ENCODE peak calls at places on chromosomes 6 and 20, in five cellular contexts. One of them, this sample, is unnamed.

GRCh38 chr6:168128006-168128630 is 49.1 kb upstream of the FRMD1 start:
- DNase-seq in psoas muscle: peak
- DNase-seq in kidney: peak
- DNase-seq in HCT116: no peak
- DNase-seq in tibial nerve: no peak
- DNase-seq in this sample: no peak

GRCh38 chr6:70599187-70599586 is 32.5 kb downstream of the SDHAF4 start:
- DNase-seq in psoas muscle: no peak
- DNase-seq in kidney: no peak
- DNase-seq in HCT116: no peak
- DNase-seq in tibial nerve: no peak
- DNase-seq in this sample: no peak

GRCh38 chr6:135423649-135424128 is 73.9 kb downstream of the AHI1 start:
- DNase-seq in psoas muscle: no peak
- DNase-seq in kidney: no peak
- DNase-seq in HCT116: peak
- DNase-seq in tibial nerve: no peak
- DNase-seq in this sample: peak

GRCh38 chr20:20979934-20980333 is 126.2 kb downstream of the LINC00237 start:
- DNase-seq in psoas muscle: no peak
- DNase-seq in kidney: no peak
- DNase-seq in HCT116: no peak
- DNase-seq in tibial nerve: no peak
- DNase-seq in this sample: no peak

GRCh38 chr6:109460161-109460830 is 4.7 kb upstream of the MICAL1 start:
- DNase-seq in psoas muscle: no peak
- DNase-seq in kidney: no peak
- DNase-seq in HCT116: no peak
- DNase-seq in tibial nerve: no peak
- DNase-seq in this sample: no peak

GRCh38 chr6:73669005-73669404 is 15.2 kb upstream of the SLC17A5 start:
- DNase-seq in psoas muscle: no peak
- DNase-seq in kidney: no peak
- DNase-seq in HCT116: no peak
- DNase-seq in tibial nerve: no peak
- DNase-seq in this sample: no peak

GRCh38 chr6:53327017-53327395 is 21.7 kb downstream of the ELOVL5 start:
- DNase-seq in psoas muscle: no peak
- DNase-seq in kidney: no peak
- DNase-seq in HCT116: no peak
- DNase-seq in tibial nerve: no peak
- DNase-seq in this sample: no peak

GRCh38 chr6:74518035-74518434 is 687.8 kb downstream of the COL12A1 start:
- DNase-seq in psoas muscle: no peak
- DNase-seq in kidney: no peak
- DNase-seq in HCT116: no peak
- DNase-seq in tibial nerve: no peak
- DNase-seq in this sample: no peak

GRCh38 chr6:140440223-140440810 is 1065.9 kb upstream of the CITED2 start:
- DNase-seq in psoas muscle: no peak
- DNase-seq in kidney: no peak
- DNase-seq in HCT116: no peak
- DNase-seq in tibial nerve: no peak
- DNase-seq in this sample: no peak

GRCh38 chr20:41306061-41306727 is 11.3 kb downstream of the ZHX3 start:
- DNase-seq in psoas muscle: no peak
- DNase-seq in kidney: no peak
- DNase-seq in HCT116: no peak
- DNase-seq in tibial nerve: no peak
- DNase-seq in this sample: no peak

GRCh38 chr6:8973395-8973794 is 538.0 kb upstream of the SLC35B3 start:
- DNase-seq in psoas muscle: no peak
- DNase-seq in kidney: no peak
- DNase-seq in HCT116: no peak
- DNase-seq in tibial nerve: no peak
- DNase-seq in this sample: no peak

GRCh38 chr20:9660236-9660868 is 146.0 kb downstream of the LAMP5 start:
- DNase-seq in psoas muscle: no peak
- DNase-seq in kidney: no peak
- DNase-seq in HCT116: no peak
- DNase-seq in tibial nerve: no peak
- DNase-seq in this sample: peak

GRCh38 chr20:48769111-48769879 is 58.5 kb downstream of the PREX1 start:
- DNase-seq in psoas muscle: no peak
- DNase-seq in kidney: no peak
- DNase-seq in HCT116: no peak
- DNase-seq in tibial nerve: no peak
- DNase-seq in this sample: no peak

GRCh38 chr6:96939019-96939805 is 14.7 kb downstream of the KLHL32 start:
- DNase-seq in psoas muscle: no peak
- DNase-seq in kidney: no peak
- DNase-seq in HCT116: peak
- DNase-seq in tibial nerve: no peak
- DNase-seq in this sample: peak

GRCh38 chr6:159204605-159205004 is 35.4 kb downstream of the FNDC1 start:
- DNase-seq in psoas muscle: no peak
- DNase-seq in kidney: no peak
- DNase-seq in HCT116: no peak
- DNase-seq in tibial nerve: no peak
- DNase-seq in this sample: no peak
- H3K27ac ChIP-seq in psoas muscle: no peak
- H3K27ac ChIP-seq in kidney: no peak
- H3K27ac ChIP-seq in HCT116: no peak
- H3K27ac ChIP-seq in tibial nerve: no peak
- H3K27ac ChIP-seq in this sample: no peak

GRCh38 chr6:160137130-160137988 is 15.7 kb downstream of the SLC22A1 start:
- DNase-seq in psoas muscle: no peak
- DNase-seq in kidney: no peak
- DNase-seq in HCT116: no peak
- DNase-seq in tibial nerve: no peak
- DNase-seq in this sample: no peak

GRCh38 chr6:160138839-160139419 is 17.3 kb downstream of the SLC22A1 start:
- DNase-seq in psoas muscle: no peak
- DNase-seq in kidney: no peak
- DNase-seq in HCT116: no peak
- DNase-seq in tibial nerve: no peak
- DNase-seq in this sample: no peak

GRCh38 chr6:160139420-160139851 is 17.8 kb downstream of the SLC22A1 start:
- DNase-seq in psoas muscle: no peak
- DNase-seq in kidney: no peak
- DNase-seq in HCT116: no peak
- DNase-seq in tibial nerve: no peak
- DNase-seq in this sample: peak

GRCh38 chr6:160135922-160136655 is 14.5 kb downstream of the SLC22A1 start:
- DNase-seq in psoas muscle: no peak
- DNase-seq in kidney: no peak
- DNase-seq in HCT116: no peak
- DNase-seq in tibial nerve: no peak
- DNase-seq in this sample: no peak

DNA sequence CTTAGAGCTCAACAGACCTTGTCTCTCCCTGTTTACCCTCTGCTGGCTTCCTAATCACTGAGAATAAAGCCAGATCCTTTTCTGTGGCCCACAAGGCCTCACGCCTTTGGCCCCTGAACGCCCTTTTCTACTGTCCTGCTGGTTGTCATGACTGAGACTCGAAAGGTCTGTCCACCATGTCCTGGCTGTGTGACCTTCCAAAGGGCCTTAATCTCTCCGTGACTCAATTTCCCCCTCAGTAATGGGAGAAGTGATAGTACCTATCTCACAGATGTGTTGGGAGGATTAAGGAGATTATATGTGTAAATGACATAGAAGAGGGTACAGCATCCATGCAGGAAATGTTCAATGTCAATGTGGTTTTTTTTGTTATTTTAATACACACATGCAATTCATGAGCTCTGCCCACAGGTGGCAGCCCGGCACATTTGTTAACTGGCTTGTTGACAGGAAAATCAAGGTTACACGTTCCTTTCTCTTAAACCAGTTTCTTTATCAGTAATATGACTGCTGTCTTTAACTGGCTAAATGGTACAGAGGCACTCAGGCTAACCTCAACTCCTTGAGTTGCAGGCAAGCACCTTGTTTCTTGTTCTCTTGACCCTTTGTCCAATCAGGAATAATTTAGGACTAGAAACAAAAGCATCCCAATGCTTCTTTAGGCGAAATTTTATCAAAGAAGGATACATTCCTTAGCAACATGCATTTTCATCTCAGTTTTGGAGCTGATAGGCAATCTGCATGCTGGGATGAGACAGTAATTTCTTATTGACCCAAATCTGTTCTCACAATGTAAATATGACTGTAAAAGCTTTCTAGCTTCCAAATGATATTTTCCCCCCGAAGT is 16.6 kb downstream of the SLC22A1 start:
- DNase-seq in psoas muscle: no peak
- DNase-seq in kidney: no peak
- DNase-seq in HCT116: peak
- DNase-seq in tibial nerve: no peak
- DNase-seq in this sample: peak
- TF ChIP-seq CTCF in psoas muscle: peak
- TF ChIP-seq CTCF in kidney: peak
- TF ChIP-seq CTCF in HCT116: peak
- TF ChIP-seq CTCF in tibial nerve: peak
- TF ChIP-seq CTCF in this sample: peak

DNA sequence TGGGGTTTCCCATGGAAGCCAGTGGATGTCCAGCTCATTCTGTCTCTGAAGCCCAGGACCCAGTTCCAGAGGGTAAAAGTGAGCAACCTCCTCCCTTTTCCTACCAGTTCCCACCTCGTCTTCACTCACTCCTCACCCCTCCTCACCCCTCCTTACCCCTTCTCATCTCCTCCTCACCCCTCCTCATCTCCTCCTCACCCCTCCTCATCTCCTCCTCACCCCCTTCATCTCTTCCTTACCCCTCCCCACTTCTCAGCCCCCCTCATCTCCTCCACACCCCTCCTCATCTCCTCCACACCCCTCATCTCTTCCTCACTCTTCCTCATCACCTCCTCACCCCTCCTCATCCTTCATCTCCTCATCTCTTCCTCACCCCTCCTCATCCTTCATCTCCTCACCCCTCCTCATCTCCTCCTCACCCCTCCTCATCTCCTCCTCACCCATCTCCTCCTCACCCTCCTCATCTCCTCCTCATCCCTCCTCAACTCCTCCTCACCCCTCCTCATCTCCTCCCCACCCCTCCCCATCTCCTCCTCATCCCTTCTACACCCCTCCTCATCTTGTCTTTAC is 246.1 kb downstream of the MYLK4 start:
- DNase-seq in psoas muscle: no peak
- DNase-seq in kidney: no peak
- DNase-seq in HCT116: no peak
- DNase-seq in tibial nerve: no peak
- DNase-seq in this sample: no peak
- H3K27ac ChIP-seq in psoas muscle: no peak
- H3K27ac ChIP-seq in kidney: no peak
- H3K27ac ChIP-seq in HCT116: no peak
- H3K27ac ChIP-seq in tibial nerve: no peak
- H3K27ac ChIP-seq in this sample: no peak

GRCh38 chr6:101069191-101069795 is 188.2 kb upstream of the ASCC3 start:
- DNase-seq in psoas muscle: no peak
- DNase-seq in kidney: no peak
- DNase-seq in HCT116: no peak
- DNase-seq in tibial nerve: no peak
- DNase-seq in this sample: peak
- TF ChIP-seq CTCF in psoas muscle: no peak
- TF ChIP-seq CTCF in kidney: no peak
- TF ChIP-seq CTCF in HCT116: no peak
- TF ChIP-seq CTCF in tibial nerve: no peak
- TF ChIP-seq CTCF in this sample: no peak